ENCODE peak calls at places on chromosomes 11 and 22, in four cellular contexts. C is ovary, O is HCT116, V is sigmoid colon. H is an unnamed sample.
A peak's percentile ranks its signal among the peaks of the same experiment; 100 is the strongest.

GRCh38 chr22:23471698-23472097 is 108.4 kb downstream of the IGLL1 start:
- DNase-seq in V (no peak), C (no peak), O (no peak), H (no peak)

GRCh38 chr11:76077575-76078150 is 128.6 kb downstream of the WNT11 start:
- DNase-seq in V (no peak), O (no peak), C (no peak), H (no peak)

GRCh38 chr11:45833761-45834160 is 13.5 kb upstream of the CRY2 start:
- DNase-seq in V (no peak), C (no peak), O (no peak), H (no peak)

GRCh38 chr11:112961751-112962747 is 829 bp downstream of the NCAM1 start:
- DNase-seq in O (no peak), C (peak; percentile 39), V (no peak), H (no peak)

GRCh38 chr22:42717197-42717967 is 3.3 kb downstream of the A4GALT start:
- DNase-seq in C (no peak), O (no peak), V (no peak), H (no peak)

GRCh38 chr11:2885017-2885675 is 429 bp downstream of the CDKN1C start:
- DNase-seq in O (no peak), C (peak; percentile 66), V (peak; percentile 86), H (no peak)

GRCh38 chr22:32653823-32654222 is 147.7 kb upstream of the TIMP3 start:
- DNase-seq in V (peak; percentile 54), O (no peak), C (no peak), H (no peak)

GRCh38 chr22:29369460-29369859 is 18.9 kb downstream of the AP1B1 start:
- DNase-seq in V (peak; percentile 89), C (peak; percentile 67), O (no peak), H (no peak)

GRCh38 chr22:36280379-36280778 is 27.4 kb downstream of the APOL1 start:
- DNase-seq in O (no peak), V (peak; percentile 83), C (no peak), H (no peak)

GRCh38 chr11:46295312-46295995 is 18.0 kb downstream of the CREB3L1 start:
- DNase-seq in C (peak; percentile 80), V (peak; percentile 91), O (no peak), H (peak; percentile 86)

GRCh38 chr11:14418801-14419417 is 59.9 kb upstream of the RRAS2 start:
- DNase-seq in V (no peak), O (peak; percentile 48), C (no peak), H (peak; percentile 51)

GRCh38 chr11:13260963-13261599 is 16.5 kb upstream of the BMAL1 start:
- DNase-seq in O (no peak), C (peak; percentile 27), V (no peak), H (peak; percentile 7)

GRCh38 chr11:94511932-94512781 is at the start of gene C11orf97:
- DNase-seq in O (no peak), V (peak; percentile 72), C (peak; percentile 51), H (peak; percentile 24)

GRCh38 chr11:44145011-44145777 is 49.7 kb downstream of the EXT2 start:
- DNase-seq in O (no peak), V (no peak), C (no peak), H (no peak)

GRCh38 chr11:44143987-44144909 is 48.8 kb downstream of the EXT2 start:
- DNase-seq in C (no peak), O (peak; percentile 15), V (no peak), H (peak; percentile 30)

GRCh38 chr11:44147751-44148150 is 52.3 kb downstream of the EXT2 start:
- DNase-seq in C (no peak), O (no peak), V (no peak), H (no peak)

GRCh38 chr11:44149651-44150050 is 54.2 kb downstream of the EXT2 start:
- DNase-seq in O (no peak), C (no peak), V (no peak), H (no peak)

GRCh38 chr11:44146931-44147330 is 51.5 kb downstream of the EXT2 start:
- DNase-seq in O (no peak), C (no peak), V (no peak), H (no peak)
- H3K27ac ChIP-seq in O (no peak overlapping the region), C (no peak overlapping the region), V (no peak overlapping the region), H (no peak overlapping the region)

GRCh38 chr11:83008581-83008923 is 63.1 kb downstream of the RAB30 start:
- DNase-seq in O (no peak), V (no peak), C (no peak), H (no peak)
- H3K27ac ChIP-seq in O (no peak overlapping the region), V (peak overlapping the region; percentile 11), C (peak overlapping the region; percentile 46), H (no peak overlapping the region)

DNA sequence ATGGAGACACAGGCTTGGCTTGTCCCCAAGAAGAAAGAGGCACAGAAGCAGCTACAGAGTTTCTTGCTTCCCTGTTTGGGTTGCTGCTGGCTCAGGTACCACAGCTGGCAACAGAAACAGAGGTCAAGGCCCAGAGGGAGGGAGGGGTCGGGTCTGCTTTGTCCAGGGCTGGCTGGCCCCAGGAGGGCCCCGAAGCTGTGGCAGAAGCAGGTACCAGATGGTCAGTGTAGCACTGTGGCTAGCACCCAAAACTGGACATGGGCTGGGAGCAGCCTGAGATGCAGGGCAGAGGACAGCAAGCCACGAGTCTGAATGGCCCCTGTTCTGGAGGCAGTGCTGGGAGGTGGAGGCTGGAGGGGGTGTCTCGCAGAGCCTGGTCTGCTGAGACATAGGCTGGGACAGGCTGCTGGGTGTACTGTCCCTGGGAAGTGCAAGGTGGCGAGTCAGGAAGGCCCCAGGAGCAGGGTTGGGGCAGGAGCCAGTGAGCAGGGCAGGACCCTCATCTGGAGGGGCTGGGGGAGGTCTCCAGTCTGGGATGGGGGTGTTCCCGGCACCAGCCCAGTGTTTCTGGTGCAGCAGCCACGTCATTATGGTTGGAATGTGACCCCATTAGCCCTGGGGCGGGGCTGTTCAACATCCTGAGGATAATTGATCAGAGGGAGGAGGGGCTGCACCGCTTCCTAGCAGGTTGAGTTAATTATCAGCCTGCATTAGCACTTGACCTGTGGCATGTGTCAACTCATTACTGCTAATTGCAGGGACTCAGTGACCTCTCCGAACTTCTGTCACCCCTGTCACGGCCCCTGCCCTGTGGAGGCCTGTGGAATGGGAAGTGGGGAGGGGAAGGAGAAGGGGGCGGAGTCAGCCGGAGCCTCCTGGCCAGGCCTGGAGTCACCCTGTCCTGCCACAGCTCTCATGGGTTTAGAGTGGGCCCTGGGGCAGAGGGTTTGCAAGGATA is 52.6 kb upstream of the CCDC188 start:
- DNase-seq in V (no peak), C (no peak), O (no peak), H (peak; percentile 59)
- H3K27ac ChIP-seq in V (peak overlapping the region; percentile 10), C (no peak overlapping the region), O (peak overlapping the region; percentile 83), H (peak overlapping the region; percentile 79)

DNA sequence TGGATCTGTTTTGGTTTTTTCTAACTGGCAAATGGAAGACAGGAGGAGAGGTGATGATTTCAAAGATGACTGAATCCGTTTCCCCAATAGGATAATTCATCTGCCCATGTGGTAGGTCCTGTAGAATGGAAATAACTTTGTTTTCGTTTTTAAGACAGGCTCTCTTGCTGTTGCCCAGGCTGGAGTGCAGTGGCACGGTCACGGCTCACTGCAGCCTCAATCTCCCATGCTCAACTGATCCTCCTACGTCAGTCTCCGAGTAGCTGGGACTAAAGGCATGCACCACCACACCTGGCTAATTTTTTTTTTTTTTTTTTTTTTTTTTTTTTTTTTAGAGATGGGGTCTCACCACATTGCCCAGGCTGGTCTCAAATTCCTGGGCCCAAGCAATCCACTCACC is 77.4 kb upstream of the BIRC3 start:
- DNase-seq in C (no peak), V (no peak), O (no peak), H (no peak)
- H3K27ac ChIP-seq in C (no peak overlapping the region), V (no peak overlapping the region), O (no peak overlapping the region), H (no peak overlapping the region)

DNA sequence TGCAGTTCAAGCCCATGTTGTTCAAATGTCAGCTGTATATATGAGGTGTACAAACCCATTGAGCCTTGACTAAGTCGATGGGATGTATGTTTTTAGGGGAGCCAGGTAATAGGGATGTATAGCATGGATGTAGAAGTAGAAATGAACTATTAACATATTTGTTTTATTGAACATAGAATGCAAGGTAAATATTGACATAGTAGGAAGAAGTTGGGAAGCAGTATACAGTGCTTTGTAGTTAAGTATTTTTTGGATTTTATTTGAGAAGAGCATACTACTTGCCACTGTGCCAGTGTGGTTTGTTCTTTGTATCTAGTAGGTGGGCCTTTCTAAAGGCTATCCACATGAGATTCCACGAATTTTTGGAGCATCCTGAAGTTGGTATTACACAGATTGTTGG is 20.8 kb upstream of the NAT10 start:
- DNase-seq in C (no peak), V (no peak), O (no peak), H (no peak)
- H3K27ac ChIP-seq in C (no peak overlapping the region), V (no peak overlapping the region), O (no peak overlapping the region), H (no peak overlapping the region)

DNA sequence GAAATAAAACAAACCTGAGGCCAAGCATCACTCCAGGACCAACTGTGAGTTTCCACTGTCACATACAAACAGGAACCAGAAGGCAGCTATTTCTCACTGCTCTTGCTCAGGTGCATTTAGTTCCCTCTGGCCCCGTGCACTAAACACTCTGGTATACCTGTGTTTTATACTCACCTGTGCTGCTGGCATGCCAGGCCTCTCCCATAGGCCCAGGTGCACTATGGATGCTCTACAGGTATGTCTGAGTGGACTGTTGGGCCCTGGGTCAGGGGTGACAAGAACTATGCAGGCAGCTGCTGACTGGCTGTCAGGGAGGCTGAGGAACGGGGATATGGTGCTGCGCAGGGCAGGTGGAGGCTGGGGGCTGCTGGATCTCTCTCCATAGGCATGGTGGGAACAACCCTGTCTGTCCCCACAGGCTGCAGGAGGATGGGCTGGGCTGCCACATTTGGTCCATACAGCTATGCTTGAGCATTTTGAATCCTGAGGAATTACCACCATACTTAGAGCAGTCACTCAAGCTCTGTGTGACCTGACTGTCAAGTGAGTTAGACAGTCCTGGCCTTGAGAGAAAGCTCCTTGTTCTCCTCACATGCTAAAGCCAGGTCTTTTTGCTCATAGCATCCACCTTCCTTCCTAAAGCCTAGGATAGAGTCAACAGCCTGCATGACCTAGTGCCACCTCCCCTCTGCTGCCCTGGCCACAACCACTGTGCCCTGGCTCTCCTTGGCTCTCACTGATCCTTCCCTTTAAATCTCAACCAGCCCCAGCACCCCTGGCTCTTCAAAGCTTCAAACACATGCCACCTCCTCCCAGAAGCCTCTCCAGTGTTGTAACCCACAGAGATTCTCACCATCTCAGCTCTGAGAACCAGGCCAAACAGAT is 72.9 kb downstream of the C11orf58 start:
- DNase-seq in V (peak; percentile 51), C (no peak), O (no peak), H (no peak)
- H3K27ac ChIP-seq in V (no peak overlapping the region), C (no peak overlapping the region), O (no peak overlapping the region), H (no peak overlapping the region)

GRCh38 chr11:69035959-69036340 is 12.8 kb upstream of the TPCN2 start:
- DNase-seq in V (peak; percentile 82), O (no peak), C (peak; percentile 60), H (no peak)
- H3K27ac ChIP-seq in V (peak overlapping the region; percentile 67), O (no peak overlapping the region), C (peak overlapping the region; percentile 51), H (no peak overlapping the region)

GRCh38 chr22:31248965-31249940 is 37.2 kb downstream of the LIMK2 start:
- DNase-seq in O (no peak), C (peak; percentile 38), V (peak; percentile 33), H (no peak)

GRCh38 chr22:31248138-31248745 is 36.1 kb downstream of the LIMK2 start:
- DNase-seq in V (peak; percentile 90), O (no peak), C (peak; percentile 82), H (peak; percentile 87)

GRCh38 chr22:31246687-31247086 is 34.6 kb downstream of the LIMK2 start:
- DNase-seq in O (no peak), V (no peak), C (no peak), H (no peak)

GRCh38 chr22:31244943-31245451 is 32.9 kb downstream of the LIMK2 start:
- DNase-seq in V (no peak), C (no peak), O (no peak), H (no peak)

GRCh38 chr22:31247726-31248125 is 35.6 kb downstream of the LIMK2 start:
- DNase-seq in V (no peak), O (no peak), C (no peak), H (no peak)
- H3K27ac ChIP-seq in V (no peak overlapping the region), O (no peak overlapping the region), C (no peak overlapping the region), H (peak overlapping the region; percentile 93)

GRCh38 chr11:119626910-119627305 is 102.1 kb downstream of the NECTIN1 start:
- DNase-seq in V (peak; percentile 48), C (no peak), O (no peak), H (no peak)
- H3K27ac ChIP-seq in V (no peak overlapping the region), C (no peak overlapping the region), O (no peak overlapping the region), H (no peak overlapping the region)